ENCODE peak calls at places on chromosomes 4 and X, in six cellular contexts. V is fibroblast of pulmonary artery, C is body of pancreas, O is uterus, U is cardiac fibroblast, Q is BJ. X is an unnamed sample.
A peak's percentile ranks its signal among the peaks of the same experiment; 100 is the strongest.

GRCh38 chr4:147733614-147734344 is 1.9 kb downstream of the ARHGAP10 start:
- DNase-seq in V (peak; percentile 65), C (peak; percentile 16), O (peak; percentile 22), U (peak; percentile 69), Q (no peak), X (no peak)

GRCh38 chr4:139015948-139016451 is 419 bp downstream of the NOCT start:
- DNase-seq in V (no peak), C (peak; percentile 47), O (no peak), U (peak; percentile 32), Q (no peak), X (no peak)

GRCh38 chr4:79224777-79225104 is 101.1 kb downstream of the NAA11 start:
- DNase-seq in V (no peak), C (no peak), O (no peak), U (no peak), Q (no peak), X (no peak)

GRCh38 chrX:56804867-56805266 is 75.8 kb downstream of the NBDY start:
- DNase-seq in V (no peak), C (no peak), O (no peak), U (no peak), Q (no peak), X (no peak)

GRCh38 chr4:80393246-80393969 is 57.9 kb downstream of the CFAP299 start:
- DNase-seq in V (peak; percentile 47), C (no peak), O (no peak), U (peak; percentile 16), Q (peak; percentile 12), X (no peak)

GRCh38 chrX:50333308-50333707 is 128.7 kb downstream of the CCNB3 start:
- DNase-seq in V (no peak), C (no peak), O (no peak), U (no peak), Q (no peak), X (no peak)

GRCh38 chrX:66900886-66901285 is 262.0 kb upstream of the EDA2R start:
- DNase-seq in V (no peak), C (no peak), O (no peak), U (no peak), Q (no peak), X (no peak)

GRCh38 chrX:107766470-107767140 is 9.0 kb downstream of the TSC22D3 start:
- DNase-seq in V (peak; percentile 75), C (peak; percentile 25), O (peak; percentile 71), U (peak; percentile 82), Q (no peak), X (no peak)

GRCh38 chrX:17411189-17411588 is 36.2 kb downstream of the NHS start:
- DNase-seq in V (no peak), C (no peak), O (no peak), U (no peak), Q (no peak), X (no peak)

GRCh38 chr4:168981460-168981859 is 28.6 kb downstream of the CBR4 start:
- DNase-seq in V (peak; percentile 43), C (no peak), O (no peak), U (peak; percentile 35), Q (no peak), X (no peak)

GRCh38 chr4:66636321-66636720 is 909.0 kb downstream of the CENPC start:
- DNase-seq in V (no peak), C (no peak), O (no peak), U (no peak), Q (no peak), X (no peak)

GRCh38 chr4:84937381-84937977 is 29.0 kb downstream of the WDFY3 start:
- DNase-seq in V (peak; percentile 14), C (no peak), O (no peak), U (no peak), Q (no peak), X (no peak)

GRCh38 chr4:3655485-3656429 is 110.4 kb upstream of the ADRA2C start:
- DNase-seq in V (no peak), C (no peak), O (peak; percentile 80), U (no peak), Q (no peak), X (no peak)

GRCh38 chr4:106898621-106899230 is 137.4 kb downstream of the DKK2 start:
- DNase-seq in V (peak; percentile 76), C (no peak), O (no peak), U (peak; percentile 51), Q (peak; percentile 4), X (peak; percentile 24)

GRCh38 chrX:45445745-45446412 is 245.2 kb upstream of the DIPK2B start:
- DNase-seq in V (peak; percentile 73), C (no peak), O (no peak), U (peak; percentile 72), Q (peak; percentile 56), X (no peak)

GRCh38 chr4:161522031-161522430 is 641.8 kb downstream of the FSTL5 start:
- DNase-seq in V (peak; percentile 2), C (no peak), O (no peak), U (peak; percentile 22), Q (no peak), X (no peak)

GRCh38 chr4:108072300-108072699 is 82.6 kb downstream of the HADH start:
- DNase-seq in V (no peak), C (no peak), O (no peak), U (no peak), Q (no peak), X (no peak)

GRCh38 chr4:70994387-70995099 is 1.1 kb downstream of the DCK start:
- DNase-seq in V (no peak), C (no peak), O (no peak), U (no peak), Q (no peak), X (no peak)

GRCh38 chrX:350534-351321 is 32.1 kb upstream of the GTPBP6 start:
- DNase-seq in V (no peak), C (no peak), O (no peak), U (no peak), Q (no peak), X (no peak)

GRCh38 chrX:119041175-119041574 is 31.6 kb upstream of the CT47C1 start:
- DNase-seq in V (peak; percentile 85), C (peak; percentile 74), O (peak; percentile 75), U (peak; percentile 88), Q (peak; percentile 24), X (peak; percentile 41)

GRCh38 chr4:186189656-186190055 is 1.7 kb upstream of the CYP4V2 start:
- DNase-seq in V (no peak), C (no peak), O (no peak), U (no peak), Q (no peak), X (no peak)

GRCh38 chr4:11954093-11954492 is 525.4 kb upstream of the HS3ST1 start:
- DNase-seq in V (peak; percentile 85), C (no peak), O (no peak), U (peak; percentile 84), Q (no peak), X (no peak)

GRCh38 chrX:45322382-45322781 is 121.7 kb upstream of the DIPK2B start:
- DNase-seq in V (peak; percentile 83), C (peak; percentile 56), O (peak; percentile 58), U (peak; percentile 83), Q (no peak), X (peak; percentile 57)

GRCh38 chr4:36420111-36420679 is 138.8 kb downstream of the DTHD1 start:
- DNase-seq in V (no peak), C (no peak), O (no peak), U (no peak), Q (no peak), X (no peak)

GRCh38 chrX:136147320-136147901 is at the start of gene FHL1:
- DNase-seq in V (peak; percentile 21), C (peak; percentile 30), O (peak; percentile 79), U (peak; percentile 39), Q (no peak), X (no peak)

GRCh38 chrX:19670854-19671620 is 155.7 kb upstream of the MAP3K15 start:
- DNase-seq in V (peak; percentile 84), C (no peak), O (peak; percentile 47), U (peak; percentile 75), Q (no peak), X (peak; percentile 55)

GRCh38 chr4:19615086-19615689 is 636.5 kb upstream of the SLIT2 start:
- DNase-seq in V (no peak), C (no peak), O (no peak), U (no peak), Q (no peak), X (no peak)

DNA sequence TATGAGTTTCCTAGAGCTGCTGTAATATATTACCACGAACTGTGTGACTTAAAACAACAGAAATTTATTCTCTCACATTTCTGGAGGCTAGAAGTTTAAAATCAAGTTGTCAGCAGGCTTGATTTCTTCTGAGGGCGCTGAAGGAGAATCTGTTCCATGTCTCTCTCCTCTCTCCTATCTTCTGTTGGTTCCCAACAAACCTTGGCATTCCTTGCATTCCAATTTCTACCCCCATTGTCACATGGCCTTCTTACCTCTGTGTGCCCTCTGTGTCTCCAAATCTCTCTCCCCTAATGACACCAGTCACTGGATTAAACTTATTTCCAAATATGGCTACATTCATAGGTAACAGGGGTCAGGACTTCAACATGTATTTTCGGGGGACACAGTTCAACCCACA is 672.7 kb downstream of the RPA4 start:
- DNase-seq in V (no peak), C (no peak), O (no peak), U (no peak), Q (no peak), X (no peak)
- TF ChIP-seq CTCF in V (no peak), C (no peak), O (no peak), U (no peak), Q (no peak), X (no peak)

GRCh38 chr4:157838366-157838765 is 334.5 kb downstream of the GASK1B start:
- DNase-seq in V (no peak), C (no peak), O (no peak), U (no peak), Q (no peak), X (no peak)

GRCh38 chr4:157837071-157837470 is 335.8 kb downstream of the GASK1B start:
- DNase-seq in V (no peak), C (no peak), O (no peak), U (no peak), Q (no peak), X (no peak)

GRCh38 chr4:157840630-157841029 is 332.2 kb downstream of the GASK1B start:
- DNase-seq in V (no peak), C (no peak), O (no peak), U (no peak), Q (no peak), X (no peak)
- TF ChIP-seq CTCF in V (no peak), C (no peak), O (no peak), U (no peak), Q (no peak), X (no peak)

DNA sequence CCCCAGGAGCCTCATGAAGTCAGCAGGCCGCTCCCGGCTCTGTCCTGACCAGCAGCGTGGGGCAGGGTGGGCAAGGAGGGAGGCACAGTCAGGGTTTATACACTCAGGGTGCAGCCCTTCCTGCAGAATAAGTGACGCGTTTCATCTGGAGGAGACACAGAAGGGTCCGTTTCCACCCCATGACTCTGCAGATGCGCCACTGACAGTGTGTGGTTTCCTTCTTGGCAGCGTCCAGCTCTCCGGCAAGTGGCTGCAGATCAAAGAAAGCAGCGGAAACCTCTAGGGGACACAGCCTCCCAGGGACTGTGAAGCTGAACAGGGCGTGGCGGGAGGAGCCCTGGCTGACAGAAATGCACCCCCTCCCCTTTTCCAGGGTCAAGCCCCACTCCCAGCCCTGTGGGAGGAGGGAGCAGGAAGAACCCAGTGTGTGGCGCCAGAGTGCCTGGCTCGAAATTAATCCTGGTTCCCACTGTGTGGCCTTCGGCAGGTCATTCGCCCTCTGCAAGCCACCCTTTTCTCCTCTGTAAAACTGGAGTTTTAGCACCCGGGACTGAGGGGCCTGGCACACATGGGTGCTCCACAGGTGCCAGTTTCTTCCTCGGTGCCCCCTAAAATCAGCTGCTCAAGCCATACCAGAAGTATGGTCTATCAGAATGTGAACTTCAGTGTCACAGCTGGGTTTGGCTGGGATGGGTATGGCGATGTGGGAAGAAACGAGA is 17.3 kb upstream of the TBC1D14 start:
- DNase-seq in V (peak; percentile 56), C (peak; percentile 58), O (peak; percentile 34), U (peak; percentile 61), Q (no peak), X (no peak)
- TF ChIP-seq CTCF in V (peak; percentile 32), C (no peak), O (no peak), U (no peak), Q (peak; percentile 28), X (peak; percentile 27)

GRCh38 chr4:72886602-72887001 is 182.9 kb downstream of the COX18 start:
- DNase-seq in V (peak; percentile 33), C (no peak), O (no peak), U (peak; percentile 10), Q (no peak), X (no peak)
- TF ChIP-seq CTCF in V (peak; percentile 52), C (no peak), O (no peak), U (peak; percentile 40), Q (peak; percentile 35), X (peak; percentile 14)